ENCODE peak calls at places on chromosome 16, in six cellular contexts. One of them, this sample, is unnamed.

GRCh38 chr16:4828567-4829320 is 18.3 kb downstream of the GLYR1 start:
- DNase-seq in hepatocyte: no peak
- DNase-seq in AG09319: no peak
- DNase-seq in stimulated activated CD4-positive, alpha-beta T cell treated with anti-CD3 and anti-CD28 coated beads, Interleukin-4, amount 100 ng/mL, for 24 hours: no peak
- DNase-seq in GM12892: no peak
- DNase-seq in NCI-H69: no peak
- DNase-seq in this sample: no peak

GRCh38 chr16:56701534-56701933 is 19.3 kb downstream of the MT1X start:
- DNase-seq in hepatocyte: no peak
- DNase-seq in AG09319: no peak
- DNase-seq in stimulated activated CD4-positive, alpha-beta T cell treated with anti-CD3 and anti-CD28 coated beads, Interleukin-4, amount 100 ng/mL, for 24 hours: no peak
- DNase-seq in GM12892: no peak
- DNase-seq in NCI-H69: no peak
- DNase-seq in this sample: no peak

GRCh38 chr16:11349599-11350276 is 4.5 kb downstream of the RMI2 start:
- DNase-seq in hepatocyte: peak; percentile 37
- DNase-seq in AG09319: no peak
- DNase-seq in stimulated activated CD4-positive, alpha-beta T cell treated with anti-CD3 and anti-CD28 coated beads, Interleukin-4, amount 100 ng/mL, for 24 hours: no peak
- DNase-seq in GM12892: no peak
- DNase-seq in NCI-H69: no peak
- DNase-seq in this sample: no peak

GRCh38 chr16:86994651-86995171 is 322.5 kb downstream of the C16orf95 start:
- DNase-seq in hepatocyte: peak; percentile 41
- DNase-seq in AG09319: peak; percentile 38
- DNase-seq in stimulated activated CD4-positive, alpha-beta T cell treated with anti-CD3 and anti-CD28 coated beads, Interleukin-4, amount 100 ng/mL, for 24 hours: no peak
- DNase-seq in GM12892: no peak
- DNase-seq in NCI-H69: no peak
- DNase-seq in this sample: no peak

GRCh38 chr16:25012525-25012991 is 2.6 kb downstream of the ARHGAP17 start:
- DNase-seq in hepatocyte: peak; percentile 62
- DNase-seq in AG09319: peak; percentile 75
- DNase-seq in stimulated activated CD4-positive, alpha-beta T cell treated with anti-CD3 and anti-CD28 coated beads, Interleukin-4, amount 100 ng/mL, for 24 hours: no peak
- DNase-seq in GM12892: no peak
- DNase-seq in NCI-H69: peak; percentile 33
- DNase-seq in this sample: no peak

GRCh38 chr16:48659940-48660339 is 50.0 kb upstream of the N4BP1 start:
- DNase-seq in hepatocyte: no peak
- DNase-seq in AG09319: no peak
- DNase-seq in stimulated activated CD4-positive, alpha-beta T cell treated with anti-CD3 and anti-CD28 coated beads, Interleukin-4, amount 100 ng/mL, for 24 hours: no peak
- DNase-seq in GM12892: no peak
- DNase-seq in NCI-H69: no peak
- DNase-seq in this sample: no peak

GRCh38 chr16:383326-384020 is 1.7 kb upstream of the PGAP6 start:
- DNase-seq in hepatocyte: peak; percentile 82
- DNase-seq in AG09319: no peak
- DNase-seq in stimulated activated CD4-positive, alpha-beta T cell treated with anti-CD3 and anti-CD28 coated beads, Interleukin-4, amount 100 ng/mL, for 24 hours: peak; percentile 52
- DNase-seq in GM12892: no peak
- DNase-seq in NCI-H69: peak; percentile 67
- DNase-seq in this sample: no peak

GRCh38 chr16:804193-805048 is 3.9 kb upstream of the GNG13 start:
- DNase-seq in hepatocyte: no peak
- DNase-seq in AG09319: no peak
- DNase-seq in stimulated activated CD4-positive, alpha-beta T cell treated with anti-CD3 and anti-CD28 coated beads, Interleukin-4, amount 100 ng/mL, for 24 hours: no peak
- DNase-seq in GM12892: no peak
- DNase-seq in NCI-H69: peak; percentile 55
- DNase-seq in this sample: no peak

GRCh38 chr16:4768549-4769305 is 1.8 kb upstream of the ZNF500 start:
- DNase-seq in hepatocyte: peak; percentile 97
- DNase-seq in AG09319: peak; percentile 77
- DNase-seq in stimulated activated CD4-positive, alpha-beta T cell treated with anti-CD3 and anti-CD28 coated beads, Interleukin-4, amount 100 ng/mL, for 24 hours: peak; percentile 91
- DNase-seq in GM12892: peak; percentile 78
- DNase-seq in NCI-H69: peak; percentile 99
- DNase-seq in this sample: peak; percentile 68

GRCh38 chr16:85457366-85457765 is 155.8 kb upstream of the GSE1 start:
- DNase-seq in hepatocyte: no peak
- DNase-seq in AG09319: no peak
- DNase-seq in stimulated activated CD4-positive, alpha-beta T cell treated with anti-CD3 and anti-CD28 coated beads, Interleukin-4, amount 100 ng/mL, for 24 hours: no peak
- DNase-seq in GM12892: no peak
- DNase-seq in NCI-H69: no peak
- DNase-seq in this sample: no peak

GRCh38 chr16:57592591-57593003 is 35.8 kb upstream of the ADGRG1 start:
- DNase-seq in hepatocyte: no peak
- DNase-seq in AG09319: no peak
- DNase-seq in stimulated activated CD4-positive, alpha-beta T cell treated with anti-CD3 and anti-CD28 coated beads, Interleukin-4, amount 100 ng/mL, for 24 hours: peak; percentile 66
- DNase-seq in GM12892: no peak
- DNase-seq in NCI-H69: no peak
- DNase-seq in this sample: peak; percentile 93

GRCh38 chr16:81589975-81590650 is 145.5 kb downstream of the CMIP start:
- DNase-seq in hepatocyte: no peak
- DNase-seq in AG09319: no peak
- DNase-seq in stimulated activated CD4-positive, alpha-beta T cell treated with anti-CD3 and anti-CD28 coated beads, Interleukin-4, amount 100 ng/mL, for 24 hours: no peak
- DNase-seq in GM12892: no peak
- DNase-seq in NCI-H69: no peak
- DNase-seq in this sample: no peak

GRCh38 chr16:20396846-20397467 is 7.6 kb downstream of the PDILT start:
- DNase-seq in hepatocyte: no peak
- DNase-seq in AG09319: no peak
- DNase-seq in stimulated activated CD4-positive, alpha-beta T cell treated with anti-CD3 and anti-CD28 coated beads, Interleukin-4, amount 100 ng/mL, for 24 hours: no peak
- DNase-seq in GM12892: no peak
- DNase-seq in NCI-H69: no peak
- DNase-seq in this sample: no peak

GRCh38 chr16:87644596-87644995 is 42.3 kb downstream of the JPH3 start:
- DNase-seq in hepatocyte: no peak
- DNase-seq in AG09319: no peak
- DNase-seq in stimulated activated CD4-positive, alpha-beta T cell treated with anti-CD3 and anti-CD28 coated beads, Interleukin-4, amount 100 ng/mL, for 24 hours: no peak
- DNase-seq in GM12892: no peak
- DNase-seq in NCI-H69: no peak
- DNase-seq in this sample: no peak

GRCh38 chr16:81077077-81077940 is at the start of gene C16orf46:
- DNase-seq in hepatocyte: peak; percentile 98
- DNase-seq in AG09319: peak; percentile 84
- DNase-seq in stimulated activated CD4-positive, alpha-beta T cell treated with anti-CD3 and anti-CD28 coated beads, Interleukin-4, amount 100 ng/mL, for 24 hours: peak; percentile 98
- DNase-seq in GM12892: peak; percentile 93
- DNase-seq in NCI-H69: peak; percentile 93
- DNase-seq in this sample: peak; percentile 98

GRCh38 chr16:84120023-84120422 is 3.3 kb upstream of the MBTPS1 start:
- DNase-seq in hepatocyte: no peak
- DNase-seq in AG09319: no peak
- DNase-seq in stimulated activated CD4-positive, alpha-beta T cell treated with anti-CD3 and anti-CD28 coated beads, Interleukin-4, amount 100 ng/mL, for 24 hours: no peak
- DNase-seq in GM12892: no peak
- DNase-seq in NCI-H69: no peak
- DNase-seq in this sample: no peak

GRCh38 chr16:15822957-15823356 is 33.9 kb downstream of the MYH11 start:
- DNase-seq in hepatocyte: no peak
- DNase-seq in AG09319: no peak
- DNase-seq in stimulated activated CD4-positive, alpha-beta T cell treated with anti-CD3 and anti-CD28 coated beads, Interleukin-4, amount 100 ng/mL, for 24 hours: no peak
- DNase-seq in GM12892: no peak
- DNase-seq in NCI-H69: peak; percentile 11
- DNase-seq in this sample: no peak